ENCODE peak calls at places on chromosomes 16 and 17, in four cellular contexts. E is WTC11, S is K562, F is GM12878. P is an unnamed sample.

GRCh38 chr16:27618611-27619380 is 68.9 kb downstream of the KATNIP start:
- DNase-seq in E (no peak), S (no peak), F (no peak), P (peak; percentile 31)

GRCh38 chr17:37160940-37161339 is 212.2 kb downstream of the AATF start:
- DNase-seq in E (no peak), S (no peak), F (no peak), P (no peak)

GRCh38 chr16:16025214-16025968 is 76.0 kb downstream of the ABCC1 start:
- DNase-seq in E (no peak), S (no peak), F (no peak), P (no peak)

GRCh38 chr17:64118452-64118979 is 11.4 kb downstream of the ERN1 start:
- DNase-seq in E (no peak), S (peak; percentile 48), F (no peak), P (no peak)

GRCh38 chr16:67528870-67529638 is 425 bp downstream of the RIPOR1 start:
- DNase-seq in E (peak; percentile 47), S (no peak), F (no peak), P (no peak)

GRCh38 chr16:57091200-57091989 is 988 bp upstream of the CPNE2 start:
- DNase-seq in E (peak; percentile 67), S (no peak), F (no peak), P (peak; percentile 37)

GRCh38 chr16:2282262-2282661 is 14.3 kb upstream of the RNPS1 start:
- DNase-seq in E (no peak), S (no peak), F (no peak), P (no peak)

GRCh38 chr16:53055603-53056527 is 1.1 kb downstream of the CHD9 start:
- DNase-seq in E (no peak), S (peak; percentile 85), F (no peak), P (peak; percentile 70)

GRCh38 chr17:79842656-79843474 is 3.6 kb upstream of the CBX4 start:
- DNase-seq in E (peak; percentile 22), S (no peak), F (no peak), P (no peak)

GRCh38 chr16:68298907-68299515 is 11.7 kb downstream of the SLC7A6OS start:
- DNase-seq in E (no peak), S (no peak), F (no peak), P (peak; percentile 77)

GRCh38 chr16:66357523-66357928 is 9.0 kb upstream of the CDH5 start:
- DNase-seq in E (peak; percentile 47), S (peak; percentile 60), F (no peak), P (peak; percentile 61)

GRCh38 chr17:58991718-58992331 is 114.9 kb downstream of the TRIM37 start:
- DNase-seq in E (no peak), S (no peak), F (peak; percentile 39), P (peak; percentile 47)

GRCh38 chr17:39094607-39095308 is 56.7 kb downstream of the PLXDC1 start:
- DNase-seq in E (no peak), S (no peak), F (no peak), P (no peak)

GRCh38 chr16:515175-515962 is 12.1 kb upstream of the CAPN15 start:
- DNase-seq in E (no peak), S (no peak), F (no peak), P (no peak)

GRCh38 chr16:47016700-47017133 is 43.2 kb upstream of the DNAJA2 start:
- DNase-seq in E (no peak), S (no peak), F (peak; percentile 71), P (no peak)

GRCh38 chr16:2008631-2009301 is 855 bp downstream of the ZNF598 start:
- DNase-seq in E (no peak), S (peak; percentile 51), F (no peak), P (peak; percentile 65)

GRCh38 chr17:64336760-64337413 is 53.8 kb downstream of the PECAM1 start:
- DNase-seq in E (peak; percentile 76), S (no peak), F (no peak), P (no peak)

GRCh38 chr16:57113042-57113453 is 20.7 kb downstream of the CPNE2 start:
- DNase-seq in E (no peak), S (no peak), F (no peak), P (no peak)

GRCh38 chr16:87129771-87130170 is 187.4 kb downstream of the C16orf95 start:
- DNase-seq in E (no peak), S (no peak), F (no peak), P (no peak)

GRCh38 chr17:78284146-78284545 is 52.7 kb downstream of the TMEM235 start:
- DNase-seq in E (no peak), S (no peak), F (no peak), P (no peak)

GRCh38 chr17:59899099-59899498 is 6.2 kb downstream of the RPS6KB1 start:
- DNase-seq in E (no peak), S (peak; percentile 55), F (no peak), P (no peak)

GRCh38 chr17:74998783-74999182 is 11.4 kb downstream of the CDR2L start:
- DNase-seq in E (no peak), S (no peak), F (no peak), P (no peak)

GRCh38 chr17:82603981-82604448 is 44.2 kb downstream of the WDR45B start:
- DNase-seq in E (no peak), S (peak; percentile 56), F (no peak), P (no peak)

GRCh38 chr16:69890114-69890890 is 60.8 kb upstream of the CLEC18A start:
- DNase-seq in E (peak; percentile 44), S (no peak), F (no peak), P (no peak)

GRCh38 chr17:63433746-63434591 is 12.1 kb downstream of the CYB561 start:
- DNase-seq in E (no peak), S (no peak), F (no peak), P (no peak)

GRCh38 chr16:57530531-57531252 is 5.7 kb downstream of the CCDC102A start:
- DNase-seq in E (peak; percentile 8), S (peak; percentile 2), F (no peak), P (no peak)

GRCh38 chr17:75642221-75643032 is 9.2 kb downstream of the SMIM5 start:
- DNase-seq in E (no peak), S (peak; percentile 68), F (no peak), P (no peak)

GRCh38 chr16:30143347-30143702 is 20.3 kb upstream of the MAPK3 start:
- DNase-seq in E (no peak), S (no peak), F (no peak), P (no peak)

GRCh38 chr16:79690159-79690558 is 89.6 kb upstream of the MAF start:
- DNase-seq in E (no peak), S (no peak), F (no peak), P (no peak)

GRCh38 chr17:20728181-20728580 is 148.7 kb downstream of the CDRT15L2 start:
- DNase-seq in E (no peak), S (no peak), F (no peak), P (no peak)

GRCh38 chr17:43880420-43880991 is 26.8 kb downstream of the MPP2 start:
- DNase-seq in E (peak; percentile 79), S (peak; percentile 75), F (no peak), P (peak; percentile 61)

GRCh38 chr16:25027781-25028180 is 12.6 kb upstream of the ARHGAP17 start:
- DNase-seq in E (no peak), S (no peak), F (no peak), P (no peak)

GRCh38 chr16:75385507-75386152 is 47.7 kb downstream of the CFDP1 start:
- DNase-seq in E (no peak), S (peak; percentile 51), F (peak; percentile 33), P (peak; percentile 68)

GRCh38 chr17:72334205-72334604 is 213.4 kb downstream of the SOX9 start:
- DNase-seq in E (no peak), S (no peak), F (no peak), P (no peak)

GRCh38 chr16:17977260-17977659 is 359.3 kb downstream of the NPIPA8 start:
- DNase-seq in E (no peak), S (no peak), F (no peak), P (no peak)

GRCh38 chr17:35748323-35748960 is 4.6 kb downstream of the GAS2L2 start:
- DNase-seq in E (no peak), S (no peak), F (no peak), P (no peak)
- TF ChIP-seq CBFB in E (no peak), S (peak; percentile 1), F (no peak), P (no peak)

DNA sequence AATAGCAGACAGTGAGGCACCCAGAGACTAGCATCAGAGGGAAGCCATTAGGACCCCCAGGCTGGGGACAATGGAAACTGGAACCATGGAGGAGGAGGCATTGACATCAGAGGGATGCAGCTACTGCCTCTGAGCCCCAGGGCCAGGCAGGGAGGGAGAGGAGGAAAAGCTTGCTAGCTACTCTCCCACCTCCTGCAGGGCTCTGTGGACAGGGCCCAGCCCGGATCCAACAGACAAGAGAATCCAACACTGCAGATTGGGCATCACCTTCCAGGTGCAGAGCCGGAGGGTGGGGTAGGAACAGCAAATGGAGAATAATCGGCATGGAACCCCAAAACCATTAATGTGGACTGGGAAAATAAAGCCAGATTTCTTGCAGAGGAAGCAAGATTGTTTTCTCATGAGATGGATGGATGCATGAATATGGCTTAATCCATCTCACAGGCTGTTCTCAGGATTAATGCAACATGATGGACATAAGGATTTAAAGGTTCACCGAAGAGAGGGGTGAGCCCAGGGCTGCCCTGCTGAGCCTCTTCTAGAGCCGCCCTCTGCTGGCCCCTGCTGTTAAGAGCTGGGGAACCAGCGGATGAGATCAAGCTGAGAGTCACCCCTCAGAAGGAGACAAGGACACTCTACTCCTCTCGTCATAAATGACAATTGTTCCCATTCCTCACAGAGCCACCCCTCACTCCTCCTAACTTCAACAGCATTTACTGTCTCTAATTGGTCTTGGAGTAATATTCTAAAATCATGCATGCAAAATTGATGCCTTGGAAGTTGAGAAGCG is 48.8 kb downstream of the DNAH3 start:
- DNase-seq in E (peak; percentile 48), S (peak; percentile 51), F (no peak), P (peak; percentile 43)
- TF ChIP-seq CBFB in E (no peak), S (no peak), F (no peak), P (no peak)

DNA sequence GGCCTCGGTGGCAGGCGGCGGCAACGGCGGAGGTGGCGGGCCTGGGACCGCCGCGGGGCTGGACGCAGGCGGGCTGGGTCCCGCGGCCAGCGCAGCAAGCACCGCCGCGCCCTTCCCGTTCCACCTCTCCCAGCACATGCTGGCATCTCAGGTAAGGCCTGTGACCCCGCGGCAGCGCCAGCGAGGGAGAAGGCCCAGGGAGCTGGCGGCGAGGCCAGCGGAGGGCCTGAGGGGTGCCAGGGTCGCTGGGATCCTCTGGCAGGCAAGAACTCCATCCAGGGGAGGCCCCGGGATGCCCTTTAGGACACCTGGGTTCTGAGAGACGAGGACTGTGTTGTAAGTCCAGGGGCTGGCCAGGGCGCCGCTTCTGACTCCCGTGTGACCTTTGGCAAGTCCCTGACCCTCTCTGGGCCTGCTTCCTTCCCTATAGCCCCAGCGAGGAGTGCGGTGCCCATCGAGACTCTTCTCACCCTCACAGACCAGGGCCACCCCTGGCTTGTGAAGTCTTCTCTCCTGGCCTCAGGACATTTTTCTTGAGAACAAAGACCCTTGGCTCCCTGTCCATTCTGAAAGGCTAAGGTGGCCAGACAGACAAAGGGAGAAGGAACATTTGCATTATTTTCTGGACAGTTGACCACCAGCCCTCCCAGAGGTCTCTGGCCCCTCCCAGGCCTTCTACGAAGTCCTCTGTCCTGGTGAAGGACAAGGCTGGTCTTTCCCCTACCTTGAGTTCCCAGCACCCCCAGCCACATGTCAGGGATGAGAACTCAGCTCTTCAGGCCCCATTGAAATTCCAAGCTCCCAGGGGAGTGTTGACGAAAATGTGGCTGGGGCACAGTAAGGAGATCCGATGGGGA is 6.3 kb downstream of the TBX2 start:
- DNase-seq in E (peak; percentile 22), S (no peak), F (no peak), P (no peak)
- TF ChIP-seq CBFB in E (no peak), S (no peak), F (no peak), P (no peak)

GRCh38 chr17:48617515-48618365 is 2.6 kb upstream of the HOXB8 start:
- DNase-seq in E (no peak), S (no peak), F (no peak), P (no peak)
- TF ChIP-seq CBFB in E (no peak), S (no peak), F (no peak), P (no peak)